ENCODE peak calls at places on chromosomes 5 and 9, in four cellular contexts. B is HepG2, K is WTC11, C is K562. S is an unnamed sample.
A peak's percentile ranks its signal among the peaks of the same experiment; 100 is the strongest.

GRCh38 chr5:67149933-67150523 is 46.6 kb downstream of the CD180 start:
- DNase-seq in B (no peak), K (no peak), C (peak; percentile 9), S (no peak)

GRCh38 chr5:41821051-41821450 is 49.2 kb downstream of the OXCT1 start:
- DNase-seq in K (no peak), B (no peak), C (no peak), S (no peak)

GRCh38 chr5:151205411-151205810 is 18.5 kb downstream of the CCDC69 start:
- DNase-seq in B (no peak), C (no peak), K (no peak), S (no peak)

GRCh38 chr9:20479419-20480155 is 142.7 kb downstream of the MLLT3 start:
- DNase-seq in C (no peak), B (no peak), K (no peak), S (peak; percentile 44)

GRCh38 chr5:139091439-139092156 is 106.6 kb downstream of the SIL1 start:
- DNase-seq in B (no peak), C (peak; percentile 28), K (no peak), S (no peak)

GRCh38 chr5:39137391-39138181 is 63.4 kb upstream of the RICTOR start:
- DNase-seq in B (no peak), K (no peak), C (peak; percentile 66), S (no peak)

GRCh38 chr9:34187891-34188240 is 9.0 kb downstream of the UBAP1 start:
- DNase-seq in B (no peak), C (no peak), K (no peak), S (no peak)

GRCh38 chr5:27908341-27908740 is 870.0 kb upstream of the CDH9 start:
- DNase-seq in B (no peak), C (no peak), K (no peak), S (no peak)

GRCh38 chr9:125444956-125445506 is 183.4 kb downstream of the GAPVD1 start:
- DNase-seq in K (no peak), C (no peak), B (no peak), S (no peak)

GRCh38 chr5:35159370-35159742 is 70.9 kb downstream of the PRLR start:
- DNase-seq in K (peak; percentile 22), B (peak; percentile 90), C (no peak), S (no peak)

GRCh38 chr5:133962801-133963476 is 5.5 kb downstream of the C5orf15 start:
- DNase-seq in K (no peak), C (peak; percentile 66), B (no peak), S (no peak)

GRCh38 chr5:8843766-8844165 is 702.1 kb downstream of the SEMA5A start:
- DNase-seq in B (no peak), K (no peak), C (no peak), S (no peak)

GRCh38 chr5:79236364-79236969 is 536 bp downstream of the JMY start:
- DNase-seq in C (peak; percentile 43), K (peak; percentile 59), B (no peak), S (no peak)

GRCh38 chr5:17918373-17919104 is 284.3 kb downstream of the TAF11L14 start:
- DNase-seq in C (no peak), K (peak; percentile 32), B (no peak), S (no peak)

GRCh38 chr9:124949387-124949786 is 8.5 kb upstream of the GOLGA1 start:
- DNase-seq in B (no peak), C (no peak), K (no peak), S (no peak)

GRCh38 chr9:91800473-91800872 is 149.6 kb downstream of the ROR2 start:
- DNase-seq in C (no peak), B (no peak), K (no peak), S (no peak)

GRCh38 chr5:53501054-53501453 is 20.6 kb downstream of the FST start:
- DNase-seq in B (no peak), K (no peak), C (no peak), S (no peak)

GRCh38 chr5:19866088-19866446 is 121.9 kb downstream of the CDH18 start:
- DNase-seq in C (no peak), K (no peak), B (no peak), S (no peak)

GRCh38 chr9:135536166-135536565 is 9.8 kb upstream of the OBP2A start:
- DNase-seq in B (no peak), K (no peak), C (no peak), S (no peak)
- TF ChIP-seq TCF7 in B (no peak), K (no peak), C (no peak), S (no peak)

DNA sequence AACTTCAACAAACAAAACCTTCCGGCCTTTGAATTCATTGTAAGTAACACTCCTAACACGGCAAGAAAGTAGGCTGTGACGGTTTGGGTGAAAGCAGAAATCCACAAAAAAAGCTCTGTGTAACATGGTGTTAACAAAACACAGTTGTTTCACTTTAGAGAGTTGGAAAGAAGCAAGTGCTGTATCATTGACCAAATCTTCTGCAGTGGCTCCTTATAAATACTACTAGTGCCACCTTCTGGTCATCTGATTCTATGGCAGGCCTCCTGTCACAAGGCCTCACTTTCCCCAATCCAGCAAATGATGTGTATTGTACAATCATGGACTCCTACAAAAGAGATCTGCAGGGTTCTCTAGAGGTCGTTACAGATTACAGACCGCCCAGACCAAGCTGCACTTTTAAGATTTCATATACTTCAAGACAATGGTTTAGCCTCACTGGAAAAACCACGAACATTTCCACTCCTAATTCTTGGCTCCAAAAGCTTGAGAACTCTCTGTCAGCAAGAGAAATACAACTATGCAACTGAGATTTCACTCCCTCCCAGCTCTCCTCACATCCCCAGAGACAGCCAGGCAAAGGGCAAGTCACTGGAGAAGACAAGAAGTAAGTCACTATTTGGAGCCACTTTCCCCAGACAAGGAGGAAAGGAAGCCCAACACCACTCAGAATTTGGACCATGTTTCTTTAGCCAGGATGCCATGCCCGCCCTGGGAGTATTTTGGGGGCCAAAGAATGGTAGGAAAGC is 196.2 kb downstream of the DTWD2 start:
- DNase-seq in K (peak; percentile 22), C (peak; percentile 62), B (peak; percentile 54), S (peak; percentile 36)
- TF ChIP-seq TCF7 in K (no peak), C (no peak), B (no peak), S (no peak)

DNA sequence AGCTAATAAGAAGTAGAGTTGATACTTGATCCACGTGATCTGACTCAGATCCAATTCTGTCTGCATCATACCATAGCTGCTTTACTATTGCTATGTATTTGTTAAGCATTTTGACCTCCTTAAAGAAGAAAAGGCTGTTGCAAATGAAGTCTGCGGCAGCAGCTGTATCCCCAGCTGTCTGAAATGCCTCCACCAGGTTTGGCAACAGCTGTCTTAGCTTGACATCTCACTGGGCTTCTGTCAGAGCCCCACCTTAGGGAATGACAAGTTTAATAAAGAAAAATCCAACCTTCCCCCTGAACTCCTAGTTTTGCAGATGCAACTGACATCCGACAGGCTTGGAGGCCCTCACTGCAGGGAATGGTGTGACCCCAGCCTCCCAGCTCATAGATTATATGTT is 75.5 kb upstream of the SLC44A1 start:
- DNase-seq in B (no peak), K (no peak), C (no peak), S (no peak)
- TF ChIP-seq TCF7 in B (no peak), K (no peak), C (no peak), S (no peak)

GRCh38 chr9:135184158-135184557 is 96.7 kb downstream of the OLFM1 start:
- DNase-seq in C (no peak), K (no peak), B (no peak), S (no peak)
- TF ChIP-seq TCF7 in C (no peak), K (no peak), B (no peak), S (no peak)

DNA sequence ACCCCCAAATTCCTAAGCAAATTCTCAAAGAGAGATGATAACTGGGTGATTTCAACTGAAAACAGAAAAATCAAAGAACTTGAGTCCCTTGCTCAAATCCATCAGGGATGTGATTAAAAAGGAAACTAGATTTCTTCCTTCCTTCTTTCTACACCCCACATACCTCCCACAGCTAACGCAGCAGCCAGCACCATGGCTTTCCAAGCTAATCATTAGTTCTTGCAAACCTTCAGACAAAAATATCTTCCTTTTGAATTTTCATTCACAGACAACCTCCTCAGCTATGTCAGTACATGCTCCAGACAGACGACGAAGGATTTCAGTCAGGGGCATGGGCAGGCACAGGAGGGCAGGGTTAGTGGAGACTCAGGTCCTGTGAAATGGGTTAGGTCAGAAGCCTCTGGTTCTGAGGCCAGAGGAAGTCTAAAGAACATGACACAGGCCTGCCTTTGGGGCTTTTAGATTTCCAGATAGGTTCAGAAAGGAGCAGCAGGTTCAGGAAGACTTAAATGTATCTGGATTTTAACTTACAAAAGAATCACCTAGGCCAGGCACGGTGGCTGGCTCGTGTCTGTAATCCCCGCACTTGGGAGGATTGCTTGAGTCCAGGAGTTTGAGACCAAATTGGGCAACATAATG is 173.7 kb upstream of the NFIB start:
- DNase-seq in B (no peak), K (no peak), C (no peak), S (no peak)
- TF ChIP-seq TCF7 in B (no peak), K (no peak), C (no peak), S (no peak)

S was measured in GM12878.